ENCODE peak calls at places on chromosome 20, in four cellular contexts. T is retina, U is ureter, L is fibroblast of the conjunctiva. K is an unnamed sample.

GRCh38 chr20:35743693-35744491 is 1.8 kb upstream of the RBM39 start:
- DNase-seq in T (no peak), U (no peak), L (no peak), K (no peak)

GRCh38 chr20:13996265-13996664 is 949 bp downstream of the MACROD2 start:
- DNase-seq in T (no peak), U (no peak), L (no peak), K (no peak)

GRCh38 chr20:44423480-44423879 is 52.2 kb upstream of the TTPAL start:
- DNase-seq in T (no peak), U (no peak), L (no peak), K (no peak)

GRCh38 chr20:53834044-53834442 is 236.4 kb downstream of the BCAS1 start:
- DNase-seq in T (no peak), U (no peak), L (no peak), K (no peak)

GRCh38 chr20:38173237-38174156 is 8.4 kb upstream of the TGM2 start:
- DNase-seq in T (peak; percentile 41), U (no peak), L (peak; percentile 57), K (no peak)

GRCh38 chr20:25042531-25043498 is 15.1 kb downstream of the ACSS1 start:
- DNase-seq in T (no peak), U (no peak), L (no peak), K (no peak)

GRCh38 chr20:62252342-62252966 is 14.1 kb downstream of the OSBPL2 start:
- DNase-seq in T (no peak), U (no peak), L (no peak), K (no peak)

GRCh38 chr20:36613974-36614373 is 8.4 kb downstream of the RAB5IF start:
- DNase-seq in T (no peak), U (no peak), L (no peak), K (no peak)

GRCh38 chr20:59783020-59784010 is 150.1 kb downstream of the SYCP2 start:
- DNase-seq in T (peak; percentile 83), U (peak; percentile 50), L (peak; percentile 12), K (peak; percentile 67)

GRCh38 chr20:42975974-42976373 is 213.7 kb downstream of the PTPRT start:
- DNase-seq in T (no peak), U (no peak), L (no peak), K (no peak)

GRCh38 chr20:19928379-19929360 is 88.5 kb upstream of the NAA20 start:
- DNase-seq in T (no peak), U (peak; percentile 77), L (no peak), K (no peak)

GRCh38 chr20:17721802-17722486 is 22.2 kb downstream of the BANF2 start:
- DNase-seq in T (no peak), U (no peak), L (no peak), K (no peak)

GRCh38 chr20:31987744-31988143 is 19.8 kb downstream of the XKR7 start:
- DNase-seq in T (no peak), U (no peak), L (no peak), K (no peak)

GRCh38 chr20:54126809-54127655 is 46.8 kb downstream of the CYP24A1 start:
- DNase-seq in T (no peak), U (no peak), L (no peak), K (no peak)

GRCh38 chr20:63316502-63316921 is 23.5 kb downstream of the COL20A1 start:
- DNase-seq in T (no peak), U (no peak), L (no peak), K (no peak)

GRCh38 chr20:35700625-35701148 is 1.5 kb downstream of the ROMO1 start:
- DNase-seq in T (no peak), U (peak; percentile 37), L (no peak), K (peak; percentile 46)

GRCh38 chr20:17662333-17663039 is 19.6 kb downstream of the RRBP1 start:
- DNase-seq in T (no peak), U (no peak), L (peak; percentile 47), K (no peak)